ENCODE peak calls at places on chromosomes 7 and 10, in seven cellular contexts. One of them, this sample, is unnamed. For H3K9me3, the result is how much of the 10 kb centered on the place peaks cover.

GRCh38 chr7:61576-62360 is 130.6 kb upstream of the FAM20C start:
- DNase-seq in naive thymus-derived CD4-positive, alpha-beta T cell: no peak
- DNase-seq in sigmoid colon: peak
- DNase-seq in aorta: peak
- DNase-seq in fibroblast of lung: no peak
- DNase-seq in lower lobe of right lung: peak
- DNase-seq in CD8-positive, alpha-beta memory T cell: no peak
- DNase-seq in this sample: no peak

GRCh38 chr7:99001482-99002145 is 123.3 kb downstream of the TRRAP start:
- DNase-seq in lower lobe of right lung: no peak
- DNase-seq in naive thymus-derived CD4-positive, alpha-beta T cell: no peak
- DNase-seq in sigmoid colon: no peak
- DNase-seq in fibroblast of lung: peak
- DNase-seq in aorta: peak
- DNase-seq in CD8-positive, alpha-beta memory T cell: no peak
- DNase-seq in this sample: no peak

GRCh38 chr10:49140306-49141175 is 6.7 kb upstream of the FAM170B start:
- DNase-seq in naive thymus-derived CD4-positive, alpha-beta T cell: no peak
- DNase-seq in CD8-positive, alpha-beta memory T cell: no peak
- DNase-seq in sigmoid colon: no peak
- DNase-seq in lower lobe of right lung: no peak
- DNase-seq in fibroblast of lung: no peak
- DNase-seq in aorta: no peak
- DNase-seq in this sample: no peak

GRCh38 chr10:50416181-50416824 is 165.0 kb upstream of the ASAH2 start:
- DNase-seq in sigmoid colon: no peak
- DNase-seq in CD8-positive, alpha-beta memory T cell: no peak
- DNase-seq in lower lobe of right lung: no peak
- DNase-seq in aorta: no peak
- DNase-seq in naive thymus-derived CD4-positive, alpha-beta T cell: no peak
- DNase-seq in fibroblast of lung: no peak
- DNase-seq in this sample: no peak

GRCh38 chr7:22885824-22886255 is 63.2 kb upstream of the TOMM7 start:
- DNase-seq in naive thymus-derived CD4-positive, alpha-beta T cell: peak
- DNase-seq in lower lobe of right lung: no peak
- DNase-seq in fibroblast of lung: no peak
- DNase-seq in CD8-positive, alpha-beta memory T cell: peak
- DNase-seq in aorta: no peak
- DNase-seq in sigmoid colon: no peak
- DNase-seq in this sample: no peak

GRCh38 chr7:23696916-23697441 is 13.0 kb upstream of the STK31 start:
- DNase-seq in fibroblast of lung: peak
- DNase-seq in aorta: peak
- DNase-seq in sigmoid colon: no peak
- DNase-seq in CD8-positive, alpha-beta memory T cell: peak
- DNase-seq in naive thymus-derived CD4-positive, alpha-beta T cell: peak
- DNase-seq in lower lobe of right lung: peak
- DNase-seq in this sample: peak

GRCh38 chr7:115678049-115678982 is 352.2 kb downstream of the TFEC start:
- DNase-seq in sigmoid colon: no peak
- DNase-seq in CD8-positive, alpha-beta memory T cell: no peak
- DNase-seq in fibroblast of lung: peak
- DNase-seq in naive thymus-derived CD4-positive, alpha-beta T cell: no peak
- DNase-seq in aorta: no peak
- DNase-seq in lower lobe of right lung: no peak
- DNase-seq in this sample: no peak

GRCh38 chr7:50815138-50815537 is 32.4 kb upstream of the GRB10 start:
- DNase-seq in CD8-positive, alpha-beta memory T cell: no peak
- DNase-seq in naive thymus-derived CD4-positive, alpha-beta T cell: no peak
- DNase-seq in fibroblast of lung: no peak
- DNase-seq in lower lobe of right lung: no peak
- DNase-seq in aorta: no peak
- DNase-seq in sigmoid colon: no peak
- DNase-seq in this sample: no peak

GRCh38 chr10:79223346-79224048 is 123.8 kb upstream of the PPIF start:
- DNase-seq in lower lobe of right lung: peak
- DNase-seq in aorta: no peak
- DNase-seq in naive thymus-derived CD4-positive, alpha-beta T cell: no peak
- DNase-seq in CD8-positive, alpha-beta memory T cell: no peak
- DNase-seq in sigmoid colon: peak
- DNase-seq in fibroblast of lung: peak
- DNase-seq in this sample: no peak

GRCh38 chr10:96697026-96697425 is 23.3 kb downstream of the PIK3AP1 start:
- DNase-seq in sigmoid colon: no peak
- DNase-seq in naive thymus-derived CD4-positive, alpha-beta T cell: no peak
- DNase-seq in aorta: no peak
- DNase-seq in CD8-positive, alpha-beta memory T cell: no peak
- DNase-seq in lower lobe of right lung: no peak
- DNase-seq in fibroblast of lung: no peak
- DNase-seq in this sample: no peak

GRCh38 chr10:37826806-37827205 is 30.6 kb downstream of the ZNF248 start:
- DNase-seq in sigmoid colon: no peak
- DNase-seq in aorta: no peak
- DNase-seq in CD8-positive, alpha-beta memory T cell: no peak
- DNase-seq in lower lobe of right lung: no peak
- DNase-seq in fibroblast of lung: no peak
- DNase-seq in naive thymus-derived CD4-positive, alpha-beta T cell: no peak
- DNase-seq in this sample: no peak
- H3K9me3 ChIP-seq in sigmoid colon: under half
- H3K9me3 ChIP-seq in aorta: under half
- H3K9me3 ChIP-seq in CD8-positive, alpha-beta memory T cell: under half
- H3K9me3 ChIP-seq in lower lobe of right lung: half or more
- H3K9me3 ChIP-seq in fibroblast of lung: under half
- H3K9me3 ChIP-seq in naive thymus-derived CD4-positive, alpha-beta T cell: under half
- H3K9me3 ChIP-seq in this sample: under half

GRCh38 chr7:14446829-14447228 is 455.7 kb downstream of the DGKB start:
- DNase-seq in naive thymus-derived CD4-positive, alpha-beta T cell: no peak
- DNase-seq in fibroblast of lung: no peak
- DNase-seq in CD8-positive, alpha-beta memory T cell: no peak
- DNase-seq in sigmoid colon: no peak
- DNase-seq in lower lobe of right lung: no peak
- DNase-seq in aorta: no peak
- DNase-seq in this sample: no peak
- H3K9me3 ChIP-seq in naive thymus-derived CD4-positive, alpha-beta T cell: under half
- H3K9me3 ChIP-seq in fibroblast of lung: under half
- H3K9me3 ChIP-seq in CD8-positive, alpha-beta memory T cell: under half
- H3K9me3 ChIP-seq in sigmoid colon: under half
- H3K9me3 ChIP-seq in lower lobe of right lung: under half
- H3K9me3 ChIP-seq in aorta: under half
- H3K9me3 ChIP-seq in this sample: under half

DNA sequence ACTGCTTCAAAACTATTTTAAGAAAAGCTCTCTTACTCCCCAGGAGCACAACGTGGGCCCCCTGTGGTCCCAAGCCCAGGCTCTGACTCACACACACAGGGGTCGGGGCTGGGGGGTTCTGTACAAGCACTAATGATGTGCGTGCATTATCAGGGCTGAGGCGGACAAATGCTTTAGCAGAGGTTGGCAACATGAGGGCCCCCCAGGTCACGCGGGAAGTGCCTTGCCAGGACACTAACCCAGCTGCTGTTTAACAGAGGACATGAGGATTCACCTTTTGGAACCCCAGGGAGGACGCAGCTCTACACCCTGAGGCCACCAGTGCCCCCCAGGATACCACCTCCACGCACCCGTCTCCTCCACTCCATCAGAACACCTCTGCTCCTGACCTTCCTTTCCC is 342.8 kb downstream of the DNAJB6 start:
- DNase-seq in sigmoid colon: peak
- DNase-seq in lower lobe of right lung: no peak
- DNase-seq in fibroblast of lung: peak
- DNase-seq in naive thymus-derived CD4-positive, alpha-beta T cell: no peak
- DNase-seq in aorta: no peak
- DNase-seq in CD8-positive, alpha-beta memory T cell: no peak
- DNase-seq in this sample: no peak
- H3K9me3 ChIP-seq in sigmoid colon: under half
- H3K9me3 ChIP-seq in lower lobe of right lung: under half
- H3K9me3 ChIP-seq in fibroblast of lung: under half
- H3K9me3 ChIP-seq in naive thymus-derived CD4-positive, alpha-beta T cell: under half
- H3K9me3 ChIP-seq in aorta: under half
- H3K9me3 ChIP-seq in CD8-positive, alpha-beta memory T cell: under half
- H3K9me3 ChIP-seq in this sample: under half

DNA sequence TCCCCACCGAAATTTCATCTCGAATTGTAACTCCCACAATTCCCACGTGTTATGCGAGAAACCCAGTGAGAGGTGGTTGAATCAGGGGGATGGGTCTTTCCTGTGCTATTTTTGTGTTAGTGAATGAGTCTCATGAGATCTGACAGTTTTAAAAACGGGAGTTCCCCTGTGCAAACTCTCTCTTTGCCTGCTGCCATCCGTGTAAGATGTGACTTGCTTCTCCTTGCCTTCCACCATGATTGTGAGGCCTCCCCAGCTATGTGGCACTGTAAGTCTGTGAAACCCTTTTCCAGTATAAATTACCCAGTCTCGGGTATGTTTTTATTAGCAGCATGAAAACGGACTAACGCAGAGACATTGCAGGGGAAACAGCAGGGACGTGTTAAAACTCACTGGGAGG is 5.3 kb upstream of the OLAH start:
- DNase-seq in CD8-positive, alpha-beta memory T cell: no peak
- DNase-seq in fibroblast of lung: no peak
- DNase-seq in lower lobe of right lung: no peak
- DNase-seq in naive thymus-derived CD4-positive, alpha-beta T cell: no peak
- DNase-seq in sigmoid colon: no peak
- DNase-seq in aorta: no peak
- DNase-seq in this sample: no peak
- H3K9me3 ChIP-seq in CD8-positive, alpha-beta memory T cell: under half
- H3K9me3 ChIP-seq in fibroblast of lung: under half
- H3K9me3 ChIP-seq in lower lobe of right lung: under half
- H3K9me3 ChIP-seq in naive thymus-derived CD4-positive, alpha-beta T cell: under half
- H3K9me3 ChIP-seq in sigmoid colon: under half
- H3K9me3 ChIP-seq in aorta: under half
- H3K9me3 ChIP-seq in this sample: under half

DNA sequence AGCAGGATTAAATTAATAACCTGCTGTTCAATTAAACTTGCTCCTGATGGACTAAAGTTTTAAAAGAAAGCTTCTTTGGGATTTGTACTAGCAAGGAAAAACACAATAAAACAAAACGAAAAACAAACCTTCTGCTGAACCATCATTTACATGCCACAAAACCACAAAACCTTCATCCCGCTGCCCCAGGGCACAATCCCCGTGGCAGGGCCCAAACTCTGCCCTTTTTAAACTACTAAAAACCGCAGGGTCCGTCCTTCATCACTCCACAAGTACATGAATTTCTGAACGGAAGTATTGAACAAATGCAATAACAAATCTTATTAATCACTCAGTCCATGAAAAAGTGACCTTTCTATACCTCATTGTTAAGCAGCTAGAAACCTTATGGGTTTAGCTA is 197.6 kb downstream of the TCERG1L start:
- DNase-seq in sigmoid colon: no peak
- DNase-seq in aorta: no peak
- DNase-seq in naive thymus-derived CD4-positive, alpha-beta T cell: no peak
- DNase-seq in lower lobe of right lung: no peak
- DNase-seq in fibroblast of lung: no peak
- DNase-seq in CD8-positive, alpha-beta memory T cell: no peak
- DNase-seq in this sample: no peak
- H3K9me3 ChIP-seq in sigmoid colon: under half
- H3K9me3 ChIP-seq in aorta: under half
- H3K9me3 ChIP-seq in naive thymus-derived CD4-positive, alpha-beta T cell: under half
- H3K9me3 ChIP-seq in lower lobe of right lung: under half
- H3K9me3 ChIP-seq in fibroblast of lung: under half
- H3K9me3 ChIP-seq in CD8-positive, alpha-beta memory T cell: under half
- H3K9me3 ChIP-seq in this sample: under half

GRCh38 chr10:85600026-85600743 is 766.4 kb downstream of the GRID1 start:
- DNase-seq in naive thymus-derived CD4-positive, alpha-beta T cell: no peak
- DNase-seq in CD8-positive, alpha-beta memory T cell: no peak
- DNase-seq in aorta: no peak
- DNase-seq in fibroblast of lung: no peak
- DNase-seq in sigmoid colon: no peak
- DNase-seq in lower lobe of right lung: no peak
- DNase-seq in this sample: no peak
- H3K9me3 ChIP-seq in naive thymus-derived CD4-positive, alpha-beta T cell: under half
- H3K9me3 ChIP-seq in CD8-positive, alpha-beta memory T cell: under half
- H3K9me3 ChIP-seq in aorta: under half
- H3K9me3 ChIP-seq in fibroblast of lung: under half
- H3K9me3 ChIP-seq in sigmoid colon: under half
- H3K9me3 ChIP-seq in lower lobe of right lung: under half
- H3K9me3 ChIP-seq in this sample: under half

GRCh38 chr10:101768791-101769170 is 7.1 kb downstream of the FGF8 start:
- DNase-seq in naive thymus-derived CD4-positive, alpha-beta T cell: no peak
- DNase-seq in sigmoid colon: peak
- DNase-seq in fibroblast of lung: no peak
- DNase-seq in lower lobe of right lung: no peak
- DNase-seq in aorta: no peak
- DNase-seq in CD8-positive, alpha-beta memory T cell: no peak
- DNase-seq in this sample: no peak

GRCh38 chr10:101766753-101767599 is 8.9 kb downstream of the FGF8 start:
- DNase-seq in lower lobe of right lung: no peak
- DNase-seq in aorta: no peak
- DNase-seq in naive thymus-derived CD4-positive, alpha-beta T cell: no peak
- DNase-seq in fibroblast of lung: no peak
- DNase-seq in CD8-positive, alpha-beta memory T cell: no peak
- DNase-seq in sigmoid colon: peak
- DNase-seq in this sample: no peak

GRCh38 chr10:101767600-101767945 is 8.3 kb downstream of the FGF8 start:
- DNase-seq in fibroblast of lung: no peak
- DNase-seq in aorta: no peak
- DNase-seq in sigmoid colon: no peak
- DNase-seq in lower lobe of right lung: no peak
- DNase-seq in naive thymus-derived CD4-positive, alpha-beta T cell: no peak
- DNase-seq in CD8-positive, alpha-beta memory T cell: no peak
- DNase-seq in this sample: no peak

GRCh38 chr10:101767966-101768790 is 7.7 kb downstream of the FGF8 start:
- DNase-seq in sigmoid colon: peak
- DNase-seq in naive thymus-derived CD4-positive, alpha-beta T cell: no peak
- DNase-seq in aorta: no peak
- DNase-seq in CD8-positive, alpha-beta memory T cell: no peak
- DNase-seq in fibroblast of lung: no peak
- DNase-seq in lower lobe of right lung: no peak
- DNase-seq in this sample: no peak

GRCh38 chr10:101766306-101766705 is 9.6 kb downstream of the FGF8 start:
- DNase-seq in naive thymus-derived CD4-positive, alpha-beta T cell: no peak
- DNase-seq in aorta: no peak
- DNase-seq in fibroblast of lung: no peak
- DNase-seq in lower lobe of right lung: no peak
- DNase-seq in sigmoid colon: peak
- DNase-seq in CD8-positive, alpha-beta memory T cell: no peak
- DNase-seq in this sample: no peak
- H3K9me3 ChIP-seq in naive thymus-derived CD4-positive, alpha-beta T cell: under half
- H3K9me3 ChIP-seq in aorta: under half
- H3K9me3 ChIP-seq in fibroblast of lung: under half
- H3K9me3 ChIP-seq in lower lobe of right lung: under half
- H3K9me3 ChIP-seq in sigmoid colon: under half
- H3K9me3 ChIP-seq in CD8-positive, alpha-beta memory T cell: under half
- H3K9me3 ChIP-seq in this sample: under half

GRCh38 chr7:138559448-138559847 is 99.4 kb downstream of the TRIM24 start:
- DNase-seq in CD8-positive, alpha-beta memory T cell: no peak
- DNase-seq in sigmoid colon: no peak
- DNase-seq in fibroblast of lung: no peak
- DNase-seq in lower lobe of right lung: no peak
- DNase-seq in naive thymus-derived CD4-positive, alpha-beta T cell: no peak
- DNase-seq in aorta: no peak
- DNase-seq in this sample: no peak
- H3K9me3 ChIP-seq in CD8-positive, alpha-beta memory T cell: under half
- H3K9me3 ChIP-seq in sigmoid colon: under half
- H3K9me3 ChIP-seq in fibroblast of lung: under half
- H3K9me3 ChIP-seq in lower lobe of right lung: under half
- H3K9me3 ChIP-seq in naive thymus-derived CD4-positive, alpha-beta T cell: under half
- H3K9me3 ChIP-seq in aorta: under half
- H3K9me3 ChIP-seq in this sample: under half